ENCODE peak calls at places on chromosomes 2 and 18, in nine cellular contexts. V, X, Y, U, B, W, P, J and N are unnamed samples. For H3K4me1 and H3K36me3, the result is how much of the 10 kb centered on the place peaks cover.

GRCh38 chr18:9535430-9535972 is 60.2 kb downstream of the RALBP1 start:
- DNase-seq in Y (no peak), W (no peak), U (peak), X (no peak), P (no peak), B (no peak), V (no peak), J (no peak), N (no peak)

GRCh38 chr2:190637331-190637734 is 11.6 kb upstream of the NAB1 start:
- DNase-seq in Y (no peak), B (no peak), V (no peak), X (no peak), P (no peak), U (peak), J (no peak), W (no peak), N (no peak)

GRCh38 chr2:127035212-127035611 is 71.7 kb downstream of the BIN1 start:
- DNase-seq in Y (no peak), U (no peak), V (no peak), B (no peak), X (no peak), W (no peak), P (no peak), J (no peak), N (no peak)

GRCh38 chr2:141439524-141439923 is 691.3 kb downstream of the LRP1B start:
- DNase-seq in W (no peak), U (peak), B (no peak), X (no peak), J (no peak), V (no peak), Y (no peak), P (no peak), N (no peak)

GRCh38 chr2:240627736-240628506 is 2.6 kb downstream of the GPR35 start:
- DNase-seq in Y (no peak), X (no peak), P (peak), W (no peak), B (peak), U (no peak), V (no peak), J (no peak), N (peak)

GRCh38 chr2:114753145-114753544 is 310.7 kb downstream of the DPP10 start:
- DNase-seq in X (no peak), Y (no peak), B (no peak), W (no peak), J (no peak), P (no peak), U (no peak), V (no peak), N (no peak)

GRCh38 chr2:207473203-207473865 is 56.4 kb upstream of the CREB1 start:
- DNase-seq in X (no peak), V (no peak), Y (peak), J (peak), W (peak), P (peak), U (peak), B (no peak), N (peak)

GRCh38 chr2:75431757-75432156 is 129.0 kb downstream of the EVA1A start:
- DNase-seq in B (no peak), V (no peak), X (no peak), J (no peak), W (no peak), P (no peak), U (no peak), Y (no peak), N (peak)

GRCh38 chr2:180705122-180705521 is 275.3 kb upstream of the UBE2E3 start:
- DNase-seq in W (no peak), V (no peak), B (no peak), X (no peak), P (no peak), Y (no peak), J (no peak), U (peak), N (no peak)

GRCh38 chr2:71700880-71701397 is 247.6 kb downstream of the DYSF start:
- DNase-seq in V (peak), W (no peak), J (peak), P (no peak), U (no peak), Y (no peak), B (peak), X (no peak), N (no peak)

GRCh38 chr2:159516241-159516758 is 100.0 kb downstream of the BAZ2B start:
- DNase-seq in J (no peak), Y (no peak), W (peak), B (no peak), U (peak), V (no peak), X (no peak), P (no peak), N (no peak)

GRCh38 chr18:59432796-59433195 is 73.7 kb upstream of the LMAN1 start:
- DNase-seq in W (no peak), X (no peak), U (no peak), Y (no peak), V (no peak), B (no peak), J (no peak), P (no peak), N (no peak)

GRCh38 chr18:78073275-78073674 is 823.6 kb downstream of the GALR1 start:
- DNase-seq in P (no peak), W (no peak), X (no peak), V (no peak), B (no peak), U (no peak), Y (no peak), J (no peak), N (no peak)

GRCh38 chr18:49237031-49237430 is 223.4 kb downstream of the DYM start:
- DNase-seq in X (no peak), U (no peak), J (no peak), V (no peak), Y (no peak), W (no peak), P (no peak), B (no peak), N (no peak)

GRCh38 chr2:239316562-239317465 is 84.0 kb downstream of the HDAC4 start:
- DNase-seq in V (no peak), W (no peak), Y (peak), P (no peak), B (peak), X (no peak), U (peak), J (no peak), N (no peak)

GRCh38 chr2:33426666-33427231 is 49.7 kb upstream of the RASGRP3 start:
- DNase-seq in B (no peak), P (peak), U (peak), V (no peak), J (no peak), X (no peak), W (no peak), Y (peak), N (no peak)

GRCh38 chr2:121505005-121505404 is 25.7 kb upstream of the RNU4ATAC start:
- DNase-seq in B (no peak), J (no peak), P (no peak), X (no peak), V (no peak), U (peak), W (no peak), Y (no peak), N (no peak)

GRCh38 chr18:12408247-12408869 is 629 bp downstream of the PRELID3A start:
- DNase-seq in Y (no peak), B (no peak), U (peak), W (no peak), X (no peak), J (no peak), P (no peak), V (peak), N (no peak)

GRCh38 chr2:201007584-201007998 is 44.1 kb upstream of the ORC2 start:
- DNase-seq in U (no peak), P (no peak), B (no peak), J (no peak), V (no peak), W (no peak), X (no peak), Y (peak), N (no peak)

GRCh38 chr2:96427917-96428316 is 77.2 kb downstream of the NEURL3 start:
- DNase-seq in P (no peak), Y (no peak), U (peak), X (no peak), V (no peak), W (no peak), J (peak), B (no peak), N (no peak)

GRCh38 chr2:207044963-207045362 is 105.6 kb downstream of the CPO start:
- DNase-seq in W (no peak), X (no peak), P (no peak), Y (no peak), U (no peak), B (no peak), J (no peak), V (no peak), N (no peak)

GRCh38 chr2:20418519-20418918 is 28.4 kb upstream of the RHOB start:
- DNase-seq in Y (peak), J (no peak), X (no peak), V (no peak), W (no peak), U (no peak), B (no peak), P (no peak), N (no peak)

GRCh38 chr2:226687641-226688253 is 111.9 kb downstream of the IRS1 start:
- DNase-seq in Y (no peak), J (no peak), X (no peak), B (no peak), V (no peak), U (no peak), W (no peak), P (no peak), N (no peak)

GRCh38 chr2:226683196-226683595 is 116.4 kb downstream of the IRS1 start:
- DNase-seq in B (no peak), W (no peak), J (no peak), U (peak), V (no peak), Y (no peak), P (no peak), X (no peak), N (no peak)

GRCh38 chr2:226684563-226684959 is 115.1 kb downstream of the IRS1 start:
- DNase-seq in P (no peak), V (no peak), W (no peak), Y (no peak), B (no peak), X (no peak), J (no peak), U (no peak), N (no peak)

GRCh38 chr2:226680674-226681073 is 118.9 kb downstream of the IRS1 start:
- DNase-seq in U (no peak), J (no peak), X (no peak), V (no peak), P (no peak), Y (no peak), W (no peak), B (no peak), N (no peak)

DNA sequence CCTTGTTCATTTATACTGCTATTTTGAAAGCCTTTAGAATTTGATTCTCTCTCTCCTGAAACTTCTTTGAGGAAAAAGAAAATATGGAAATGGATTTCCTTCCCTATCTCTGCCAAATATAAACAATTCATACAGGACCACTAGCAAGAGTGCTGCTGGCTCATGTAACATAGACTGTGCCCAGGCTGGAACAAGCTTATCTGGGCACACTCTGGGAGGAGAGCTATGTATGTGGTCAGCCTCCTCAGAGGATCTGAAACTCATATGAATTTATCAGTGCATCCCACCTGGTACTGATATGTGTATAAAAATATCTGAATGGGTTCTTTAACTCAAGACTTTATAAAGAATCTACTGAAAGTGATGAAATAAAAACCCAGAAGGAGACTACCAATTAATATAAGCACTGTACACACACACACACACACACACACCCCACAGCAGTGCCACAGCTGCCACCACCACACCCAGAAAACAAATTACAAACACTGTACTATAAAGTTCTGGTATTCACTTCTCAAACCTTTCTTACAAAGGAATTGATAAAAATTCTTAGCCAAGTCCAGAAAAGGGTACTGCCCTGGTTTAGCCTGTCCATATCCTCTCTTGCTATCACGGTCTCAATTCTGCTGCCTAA is 115.6 kb downstream of the IRS1 start:
- DNase-seq in Y (peak), B (no peak), J (no peak), U (no peak), P (no peak), X (no peak), W (no peak), V (no peak), N (no peak)
- H3K4me1 ChIP-seq in Y (under half), B (under half), J (under half), U (under half), P (under half), X (under half), W (under half), V (under half), N (under half)

DNA sequence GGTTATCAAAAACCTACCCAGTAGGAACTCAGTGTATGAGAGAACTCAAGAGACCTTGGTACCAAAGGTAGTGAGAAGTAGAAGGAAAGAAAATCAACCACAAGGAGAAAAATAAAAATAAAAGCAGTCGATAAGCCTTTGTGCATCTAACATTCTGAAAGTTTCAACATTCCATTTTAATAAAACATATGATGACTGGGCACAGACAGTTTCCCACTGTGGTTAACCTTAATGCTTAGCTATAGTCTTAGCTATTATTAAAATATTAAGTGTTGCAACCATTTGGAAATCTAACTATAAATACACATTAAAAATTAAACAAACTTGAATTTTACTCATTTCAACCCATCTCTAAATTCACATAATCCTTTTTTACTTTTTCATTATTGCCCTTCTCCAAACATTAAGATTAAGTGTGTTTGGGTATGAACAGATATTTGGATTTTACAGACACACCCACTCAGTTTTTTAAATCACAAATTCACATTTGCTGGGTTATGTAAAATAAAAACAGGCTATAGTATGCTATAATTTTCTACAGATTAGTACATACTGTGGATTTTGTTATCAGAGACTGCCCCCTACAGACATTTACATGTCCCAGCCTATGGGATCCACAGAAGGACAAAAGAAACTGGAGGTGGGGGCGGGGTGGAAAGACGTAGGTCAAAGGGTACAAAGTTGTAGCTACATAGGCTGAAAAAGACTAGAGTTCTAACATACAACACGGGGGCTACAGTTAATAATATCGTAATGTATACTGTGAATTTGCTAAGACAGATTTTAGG is 32.8 kb downstream of the SRBD1 start:
- DNase-seq in W (peak), U (peak), V (no peak), Y (no peak), X (no peak), P (peak), B (no peak), J (no peak), N (peak)
- H3K4me3 ChIP-seq in W (no peak), U (no peak), V (no peak), Y (no peak), X (no peak), P (no peak), B (no peak), J (no peak), N (no peak)

GRCh38 chr18:55779461-55779710 is 191.4 kb upstream of the TCF4 start:
- DNase-seq in W (no peak), B (peak), J (no peak), X (no peak), U (no peak), V (no peak), P (peak), Y (no peak), N (peak)
- H3K36me3 ChIP-seq in W (under half), B (under half), J (under half), X (under half), U (under half), V (under half), P (under half), Y (under half), N (under half)

DNA sequence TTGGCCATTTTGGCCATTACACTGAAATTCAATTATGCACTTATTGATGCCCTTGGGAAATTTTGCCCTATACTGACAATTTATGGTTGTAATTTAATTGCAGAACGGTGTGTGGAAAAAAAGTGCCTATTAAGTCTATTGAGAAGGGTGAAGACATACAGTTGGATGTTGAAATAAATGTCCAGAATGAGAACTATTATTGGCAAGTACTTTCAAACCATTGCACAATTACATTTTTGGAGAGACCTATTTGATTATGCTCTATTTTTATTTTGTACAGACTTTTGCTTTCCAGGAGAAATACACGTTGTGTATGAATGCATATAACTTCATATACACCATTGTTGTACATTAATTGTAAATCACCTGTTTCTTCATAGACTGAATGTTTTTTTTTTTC is 1319.3 kb upstream of the CDH2 start:
- DNase-seq in P (no peak), U (peak), X (no peak), V (no peak), Y (no peak), B (no peak), J (no peak), W (no peak), N (no peak)
- H3K4me1 ChIP-seq in P (under half), U (under half), X (under half), V (under half), Y (under half), B (under half), J (under half), W (under half), N (under half)

GRCh38 chr2:54673501-54673998 is 49.9 kb upstream of the EML6 start:
- DNase-seq in Y (peak), V (peak), P (no peak), B (peak), U (peak), W (no peak), X (no peak), J (peak), N (no peak)
- H3K4me3 ChIP-seq in Y (peak), V (no peak), P (no peak), B (peak), U (peak), W (no peak), X (no peak), J (peak), N (no peak)

GRCh38 chr2:101843471-101843870 is 146.0 kb downstream of the MAP4K4 start:
- DNase-seq in J (no peak), U (no peak), V (no peak), Y (no peak), B (no peak), P (no peak), X (no peak), W (no peak), N (no peak)

GRCh38 chr2:101842471-101842870 is 145.0 kb downstream of the MAP4K4 start:
- DNase-seq in P (no peak), J (no peak), U (no peak), W (no peak), V (no peak), Y (no peak), B (no peak), X (no peak), N (no peak)

GRCh38 chr2:101844055-101844635 is 146.6 kb downstream of the MAP4K4 start:
- DNase-seq in B (no peak), J (no peak), Y (no peak), V (no peak), P (no peak), W (no peak), U (peak), X (no peak), N (no peak)

GRCh38 chr2:101841679-101842327 is 144.3 kb downstream of the MAP4K4 start:
- DNase-seq in Y (no peak), V (no peak), B (no peak), J (no peak), P (no peak), X (no peak), U (no peak), W (no peak), N (no peak)

DNA sequence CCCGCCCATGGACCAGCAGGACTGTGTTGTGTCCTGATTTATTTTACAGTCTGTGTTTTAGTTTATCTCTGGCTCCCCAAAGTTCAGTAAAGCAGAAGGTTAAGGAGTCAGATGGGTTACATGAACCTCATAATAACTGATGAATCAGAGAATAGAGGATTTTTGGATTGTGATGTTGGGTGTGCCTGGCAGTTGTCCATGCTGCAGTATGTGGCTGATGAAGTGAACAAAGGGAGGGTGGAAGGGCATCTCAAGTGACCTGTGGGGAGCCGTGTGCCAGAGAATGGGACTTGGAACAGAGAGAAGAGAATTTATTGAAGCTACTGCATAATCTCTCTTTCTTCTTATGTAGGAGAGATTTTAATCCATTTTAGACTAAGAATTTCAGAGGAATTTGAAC is 145.5 kb downstream of the MAP4K4 start:
- DNase-seq in V (no peak), P (no peak), X (no peak), J (no peak), Y (no peak), W (no peak), B (peak), U (peak), N (no peak)
- H3K36me3 ChIP-seq in V (under half), P (under half), X (half or more), J (under half), Y (half or more), W (half or more), B (under half), U (under half), N (under half)

GRCh38 chr18:13513015-13513414 is 213.3 kb downstream of the FAM210A start:
- DNase-seq in B (peak), J (peak), Y (no peak), U (no peak), V (no peak), X (no peak), W (no peak), P (peak), N (no peak)
- H3K4me1 ChIP-seq in B (half or more), J (under half), Y (under half), U (under half), V (under half), X (under half), W (under half), P (under half), N (under half)

DNA sequence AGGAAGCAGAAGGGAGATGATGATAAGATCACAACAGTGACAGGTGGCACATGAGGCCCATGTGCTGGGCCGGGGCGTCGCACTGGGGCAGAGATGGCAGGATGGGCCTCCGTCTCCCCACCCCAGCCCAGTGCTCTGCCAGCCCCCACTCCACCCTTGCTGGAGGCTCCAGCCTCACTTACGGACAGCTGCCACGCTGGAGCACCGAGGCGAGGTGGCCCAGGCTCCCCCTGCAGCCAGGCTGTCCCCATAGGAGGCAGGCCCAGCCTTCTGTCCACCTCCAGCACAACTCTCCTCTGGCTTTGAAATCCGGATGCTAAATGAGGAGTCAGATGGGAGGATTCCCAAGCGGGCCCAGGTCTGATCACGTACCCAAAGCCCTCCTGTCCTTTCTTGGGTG is 170.7 kb upstream of the MYCN start:
- DNase-seq in P (no peak), U (no peak), X (no peak), Y (no peak), W (no peak), V (no peak), B (no peak), J (no peak), N (no peak)
- H3K4me3 ChIP-seq in P (no peak), U (no peak), X (no peak), Y (no peak), W (no peak), V (no peak), B (no peak), J (no peak), N (no peak)

GRCh38 chr18:48111547-48111946 is 181.1 kb upstream of the SMAD2 start:
- DNase-seq in P (no peak), U (peak), W (no peak), V (no peak), J (no peak), X (no peak), Y (no peak), B (no peak), N (no peak)
- H3K36me3 ChIP-seq in P (under half), U (under half), W (under half), V (under half), J (under half), X (under half), Y (under half), B (under half), N (under half)